ENCODE peak calls at places on chromosomes 3 and 15, in eight cellular contexts. Z is pancreas, X is kidney epithelial cell, E is psoas muscle, M is upper lobe of right lung, I is foreskin fibroblast, H is breast epithelium, C is brain microvascular endothelial cell. W is an unnamed sample.

GRCh38 chr15:38828031-38828532 is 263.5 kb upstream of the RASGRP1 start:
- DNase-seq in I (peak), E (no peak), Z (no peak), C (peak), M (no peak), H (no peak), X (no peak), W (peak)

GRCh38 chr3:54719914-54720313 is 207.9 kb downstream of the LRTM1 start:
- DNase-seq in I (no peak), Z (no peak), H (no peak), M (no peak), X (no peak), E (no peak), C (no peak), W (no peak)

GRCh38 chr15:60932051-60932915 is 296.8 kb downstream of the RORA start:
- DNase-seq in M (peak), Z (no peak), C (no peak), E (peak), H (no peak), I (peak), X (peak), W (peak)

GRCh38 chr3:32238027-32238815 is at the start of gene CMTM8:
- DNase-seq in C (no peak), E (peak), I (peak), X (no peak), M (peak), H (no peak), Z (peak), W (no peak)

GRCh38 chr3:11136871-11137626 is 17.2 kb upstream of the HRH1 start:
- DNase-seq in M (no peak), H (peak), E (peak), X (peak), C (peak), I (peak), Z (no peak), W (peak)

GRCh38 chr3:30421261-30421660 is 185.1 kb upstream of the TGFBR2 start:
- DNase-seq in C (peak), Z (no peak), M (no peak), E (no peak), I (peak), X (no peak), H (no peak), W (peak)

GRCh38 chr15:36479200-36479896 is 100.1 kb upstream of the CDIN1 start:
- DNase-seq in X (no peak), Z (no peak), C (no peak), H (no peak), E (no peak), I (peak), M (no peak), W (no peak)

GRCh38 chr3:52521881-52522650 is 11.6 kb downstream of the NT5DC2 start:
- DNase-seq in I (no peak), H (no peak), X (no peak), M (no peak), C (no peak), Z (peak), E (peak), W (no peak)

GRCh38 chr15:79881254-79881653 is 15.6 kb downstream of the MTHFS start:
- DNase-seq in Z (no peak), H (no peak), M (no peak), C (no peak), I (no peak), X (no peak), E (no peak), W (no peak)

GRCh38 chr3:45026957-45027356 is 854 bp downstream of the CLEC3B start:
- DNase-seq in E (peak), C (peak), X (no peak), Z (no peak), I (peak), M (no peak), H (no peak), W (peak)

GRCh38 chr3:16124636-16125035 is 49.8 kb upstream of the GALNT15 start:
- DNase-seq in H (no peak), E (no peak), I (peak), X (peak), M (no peak), Z (no peak), C (peak), W (peak)

GRCh38 chr3:13525827-13526625 is 22.9 kb upstream of the FBLN2 start:
- DNase-seq in I (peak), Z (no peak), H (peak), M (no peak), X (no peak), E (peak), C (no peak), W (no peak)

GRCh38 chr3:80213076-80213475 is 445.3 kb upstream of the ROBO1 start:
- DNase-seq in E (no peak), X (no peak), I (no peak), M (no peak), C (no peak), H (no peak), Z (no peak), W (no peak)

GRCh38 chr15:75032391-75032790 is 9.0 kb downstream of the PPCDC start:
- DNase-seq in H (no peak), C (no peak), X (no peak), M (no peak), I (no peak), E (no peak), Z (no peak), W (no peak)

GRCh38 chr15:33994005-33994615 is 25.8 kb downstream of the CHRM5 start:
- DNase-seq in M (no peak), C (peak), X (no peak), Z (no peak), H (no peak), I (peak), E (no peak), W (peak)

GRCh38 chr15:90046289-90046688 is 45.2 kb downstream of the ZNF710 start:
- DNase-seq in X (no peak), I (no peak), M (no peak), E (peak), C (no peak), H (no peak), Z (no peak), W (no peak)

GRCh38 chr15:77967785-77968184 is 109.7 kb downstream of the TBC1D2B start:
- DNase-seq in E (no peak), I (no peak), X (no peak), H (no peak), M (no peak), C (no peak), Z (no peak), W (no peak)

GRCh38 chr3:114212646-114213045 is 24.7 kb downstream of the ZNF80 start:
- DNase-seq in H (no peak), C (no peak), M (no peak), E (no peak), Z (no peak), I (peak), X (no peak), W (no peak)

GRCh38 chr3:188939799-188940198 is 232.0 kb upstream of the TPRG1 start:
- DNase-seq in C (no peak), I (no peak), H (no peak), Z (no peak), E (no peak), M (no peak), X (no peak), W (no peak)

GRCh38 chr15:85024509-85025336 is 43.1 kb downstream of the PDE8A start:
- DNase-seq in X (peak), H (no peak), I (peak), Z (no peak), C (peak), E (no peak), M (no peak), W (no peak)

GRCh38 chr15:83204697-83205096 is 2.9 kb downstream of the HDGFL3 start:
- DNase-seq in X (no peak), Z (no peak), I (no peak), E (no peak), M (no peak), H (no peak), C (no peak), W (no peak)

GRCh38 chr3:17742092-17742836 is at the start of gene TBC1D5:
- DNase-seq in I (peak), Z (peak), E (peak), C (peak), X (no peak), H (peak), M (peak), W (peak)

GRCh38 chr3:168878655-168879054 is 782.9 kb upstream of the GOLIM4 start:
- DNase-seq in Z (no peak), M (no peak), X (no peak), I (peak), H (no peak), C (peak), E (no peak), W (peak)

GRCh38 chr3:52479037-52479875 is 15.9 kb upstream of the STAB1 start:
- DNase-seq in X (no peak), I (no peak), H (no peak), Z (no peak), C (no peak), M (no peak), E (peak), W (no peak)

GRCh38 chr15:58077427-58077826 is 11.9 kb upstream of the ALDH1A2 start:
- DNase-seq in H (no peak), I (peak), E (no peak), Z (no peak), M (no peak), X (no peak), C (no peak), W (no peak)

GRCh38 chr15:25936004-25936403 is 72.9 kb upstream of the ATP10A start:
- DNase-seq in I (no peak), X (no peak), H (no peak), C (no peak), M (no peak), E (no peak), Z (no peak), W (peak)

GRCh38 chr3:68787227-68787626 is 145.1 kb downstream of the TAFA4 start:
- DNase-seq in C (no peak), I (no peak), M (no peak), X (no peak), H (no peak), Z (no peak), E (no peak), W (no peak)

GRCh38 chr3:141410861-141411771 is 42.8 kb downstream of the ZBTB38 start:
- DNase-seq in C (peak), H (no peak), E (no peak), X (no peak), Z (no peak), M (no peak), I (peak), W (no peak)

GRCh38 chr15:88657326-88658069 is 18.7 kb downstream of the ISG20 start:
- DNase-seq in M (no peak), I (peak), H (no peak), X (no peak), Z (no peak), E (no peak), C (no peak), W (peak)

GRCh38 chr3:170470063-170471006 is 51.7 kb downstream of the CLDN11 start:
- DNase-seq in E (no peak), M (no peak), I (peak), X (no peak), Z (no peak), C (no peak), H (no peak), W (peak)

GRCh38 chr15:80455668-80456442 is 51.7 kb downstream of the ARNT2 start:
- DNase-seq in Z (no peak), E (no peak), H (no peak), C (peak), M (no peak), X (peak), I (peak), W (peak)

GRCh38 chr15:65392368-65392767 is 14.6 kb upstream of the IGDCC3 start:
- DNase-seq in Z (no peak), I (no peak), E (peak), H (no peak), M (no peak), X (no peak), C (no peak), W (no peak)

GRCh38 chr3:101950510-101950909 is 101.2 kb downstream of the NFKBIZ start:
- DNase-seq in E (no peak), X (peak), I (peak), Z (no peak), C (peak), M (no peak), H (no peak), W (peak)

DNA sequence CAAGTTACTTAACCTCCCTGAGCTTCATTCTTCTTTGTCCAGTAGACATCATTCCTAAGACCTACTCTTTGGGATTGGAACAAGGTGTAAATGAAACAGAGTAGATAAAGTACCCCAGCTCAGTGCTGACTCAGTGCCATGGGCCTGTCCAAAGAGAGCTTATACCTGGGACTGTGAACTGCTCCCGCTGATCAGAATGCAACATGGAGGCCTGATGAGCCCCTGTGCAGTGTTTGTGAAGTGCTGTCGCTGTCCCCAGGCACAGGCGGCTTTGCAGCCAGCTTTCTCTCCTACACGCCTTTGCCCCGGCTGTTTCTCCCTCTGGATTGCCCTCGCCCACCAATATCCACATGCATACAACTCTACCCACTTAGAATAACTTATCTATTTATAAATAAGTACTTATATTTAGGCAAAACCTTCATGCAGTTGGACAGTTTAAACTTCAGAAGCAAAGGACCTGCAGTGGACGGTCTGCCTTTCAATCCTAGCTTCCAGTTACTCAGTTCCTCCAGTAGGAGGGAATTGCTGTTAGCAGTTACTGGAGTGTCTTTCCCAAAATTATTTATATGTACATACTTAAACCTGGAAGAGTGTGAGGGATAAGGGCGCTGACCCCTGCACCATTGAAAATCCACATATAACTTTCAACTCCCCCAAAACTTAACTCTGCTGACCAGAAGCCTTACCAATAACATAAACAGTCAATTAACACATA is 80.0 kb downstream of the CORO2B start:
- DNase-seq in I (peak), H (no peak), C (no peak), M (peak), X (no peak), Z (no peak), E (no peak), W (no peak)
- TF ChIP-seq CTCF in I (no peak), H (no peak), C (peak), M (no peak), X (no peak), Z (no peak), E (no peak), W (peak)

DNA sequence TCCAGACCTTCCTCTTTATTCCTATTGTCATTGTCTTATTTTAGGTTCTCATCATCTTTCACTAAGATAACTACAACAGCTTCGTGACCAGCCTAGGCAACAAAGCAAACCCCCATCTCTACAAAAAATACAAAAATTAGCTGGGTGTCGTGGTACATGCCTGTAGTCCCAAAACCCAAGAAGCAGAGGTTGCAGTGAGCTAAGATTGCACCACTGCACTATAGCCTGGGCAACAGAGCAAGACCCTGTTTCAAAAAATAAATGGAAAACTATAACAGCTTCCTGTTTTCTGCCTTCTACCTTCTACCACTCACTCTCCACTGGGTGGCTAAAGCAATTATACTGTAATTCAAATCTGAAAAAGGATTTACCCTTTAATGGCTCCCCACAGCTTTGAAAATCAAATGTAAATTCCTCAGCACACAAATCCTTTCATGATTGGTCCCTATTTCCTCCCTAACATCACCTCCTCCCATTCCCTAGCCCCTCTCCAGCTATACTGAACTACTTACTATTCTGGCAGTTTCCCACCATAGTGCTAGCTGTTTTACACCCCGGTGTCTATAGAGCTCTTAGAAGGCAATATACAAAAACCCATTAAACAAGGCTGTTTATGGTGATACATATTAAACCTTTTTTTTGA is 33.4 kb downstream of the LRRFIP2 start:
- DNase-seq in Z (no peak), X (no peak), M (no peak), C (no peak), I (no peak), H (no peak), E (no peak), W (no peak)
- TF ChIP-seq CTCF in Z (no peak), X (no peak), M (no peak), C (no peak), I (no peak), H (no peak), E (no peak), W (peak)

GRCh38 chr3:143190101-143190500 is 70.5 kb downstream of the CHST2 start:
- DNase-seq in H (no peak), E (no peak), M (no peak), Z (no peak), X (no peak), I (no peak), C (no peak), W (no peak)
- TF ChIP-seq CTCF in H (no peak), E (no peak), M (no peak), Z (no peak), X (no peak), I (no peak), C (no peak), W (no peak)

GRCh38 chr3:43692971-43693370 is 2.2 kb downstream of the ABHD5 start:
- DNase-seq in M (no peak), E (no peak), Z (no peak), X (no peak), I (peak), C (no peak), H (no peak), W (no peak)

GRCh38 chr3:43696881-43697280 is 6.1 kb downstream of the ABHD5 start:
- DNase-seq in X (no peak), C (no peak), M (no peak), Z (no peak), I (no peak), H (no peak), E (no peak), W (no peak)

GRCh38 chr3:43693594-43693993 is 2.9 kb downstream of the ABHD5 start:
- DNase-seq in M (no peak), Z (no peak), H (no peak), X (no peak), E (no peak), I (peak), C (no peak), W (no peak)

GRCh38 chr3:43695863-43696262 is 5.1 kb downstream of the ABHD5 start:
- DNase-seq in X (no peak), M (no peak), H (no peak), I (no peak), C (no peak), Z (no peak), E (no peak), W (no peak)

DNA sequence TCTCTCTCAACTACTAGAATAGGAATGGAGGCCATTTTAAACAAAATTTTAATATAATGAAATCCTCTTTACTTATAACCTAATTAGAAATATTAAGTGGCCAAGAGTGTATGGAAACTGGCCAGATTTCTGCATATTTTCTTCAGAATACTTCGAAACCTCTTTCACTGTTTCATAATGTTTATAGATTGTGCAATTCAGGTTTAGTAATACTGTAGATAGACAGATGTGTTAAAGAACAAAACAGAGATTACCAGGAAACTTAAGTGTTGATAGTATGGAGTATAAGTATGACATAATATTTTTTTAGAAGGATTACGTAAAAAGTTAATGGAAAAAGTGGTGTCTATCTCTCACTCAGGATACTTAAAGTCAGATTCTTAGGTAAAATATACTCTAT is 4.7 kb downstream of the ABHD5 start:
- DNase-seq in C (no peak), I (peak), M (no peak), H (no peak), Z (no peak), E (no peak), X (no peak), W (no peak)
- TF ChIP-seq CTCF in C (no peak), I (no peak), M (no peak), H (no peak), Z (no peak), E (no peak), X (no peak), W (no peak)